ENCODE peak calls at places on chromosomes 16 and 17, in six cellular contexts. One of them, this sample, is unnamed.

GRCh38 chr16:26688105-26688504 is 378.6 kb upstream of the C16orf82 start:
- DNase-seq in adrenal gland: no peak
- DNase-seq in brain microvascular endothelial cell: no peak
- DNase-seq in HFFc6: no peak
- DNase-seq in endodermal cell: no peak
- DNase-seq in pancreas: no peak
- DNase-seq in this sample: no peak

GRCh38 chr17:76497979-76498885 is 3.0 kb downstream of the RHBDF2 start:
- DNase-seq in adrenal gland: peak; percentile 93
- DNase-seq in brain microvascular endothelial cell: peak; percentile 84
- DNase-seq in HFFc6: peak; percentile 83
- DNase-seq in endodermal cell: peak; percentile 87
- DNase-seq in pancreas: peak; percentile 88
- DNase-seq in this sample: no peak

GRCh38 chr17:78736526-78737079 is 45.5 kb downstream of the CYTH1 start:
- DNase-seq in adrenal gland: no peak
- DNase-seq in brain microvascular endothelial cell: no peak
- DNase-seq in HFFc6: no peak
- DNase-seq in endodermal cell: peak; percentile 94
- DNase-seq in pancreas: peak; percentile 90
- DNase-seq in this sample: no peak

GRCh38 chr16:74605746-74606520 is 981 bp downstream of the GLG1 start:
- DNase-seq in adrenal gland: peak; percentile 18
- DNase-seq in brain microvascular endothelial cell: no peak
- DNase-seq in HFFc6: no peak
- DNase-seq in endodermal cell: no peak
- DNase-seq in pancreas: no peak
- DNase-seq in this sample: no peak

GRCh38 chr16:49336581-49336980 is 37.0 kb upstream of the C16orf78 start:
- DNase-seq in adrenal gland: no peak
- DNase-seq in brain microvascular endothelial cell: no peak
- DNase-seq in HFFc6: no peak
- DNase-seq in endodermal cell: no peak
- DNase-seq in pancreas: no peak
- DNase-seq in this sample: no peak

GRCh38 chr16:19583665-19584300 is 28.3 kb downstream of the VPS35L start:
- DNase-seq in adrenal gland: peak; percentile 28
- DNase-seq in brain microvascular endothelial cell: peak; percentile 47
- DNase-seq in HFFc6: peak; percentile 30
- DNase-seq in endodermal cell: peak; percentile 54
- DNase-seq in pancreas: peak; percentile 20
- DNase-seq in this sample: no peak

GRCh38 chr17:56297142-56297541 is 143.9 kb downstream of the ANKFN1 start:
- DNase-seq in adrenal gland: no peak
- DNase-seq in brain microvascular endothelial cell: no peak
- DNase-seq in HFFc6: peak; percentile 57
- DNase-seq in endodermal cell: peak; percentile 56
- DNase-seq in pancreas: no peak
- DNase-seq in this sample: no peak

GRCh38 chr17:61454095-61454931 is 2.1 kb downstream of the TBX4 start:
- DNase-seq in adrenal gland: no peak
- DNase-seq in brain microvascular endothelial cell: no peak
- DNase-seq in HFFc6: no peak
- DNase-seq in endodermal cell: peak; percentile 84
- DNase-seq in pancreas: no peak
- DNase-seq in this sample: no peak

GRCh38 chr16:77596243-77596642 is 126.1 kb upstream of the NUDT7 start:
- DNase-seq in adrenal gland: no peak
- DNase-seq in brain microvascular endothelial cell: peak; percentile 27
- DNase-seq in HFFc6: no peak
- DNase-seq in endodermal cell: no peak
- DNase-seq in pancreas: no peak
- DNase-seq in this sample: peak; percentile 43

GRCh38 chr17:27241346-27241946 is 52.5 kb upstream of the WSB1 start:
- DNase-seq in adrenal gland: no peak
- DNase-seq in brain microvascular endothelial cell: peak; percentile 45
- DNase-seq in HFFc6: peak; percentile 15
- DNase-seq in endodermal cell: peak; percentile 70
- DNase-seq in pancreas: no peak
- DNase-seq in this sample: no peak

GRCh38 chr16:49503242-49504022 is 129.8 kb downstream of the C16orf78 start:
- DNase-seq in adrenal gland: peak; percentile 7
- DNase-seq in brain microvascular endothelial cell: no peak
- DNase-seq in HFFc6: no peak
- DNase-seq in endodermal cell: no peak
- DNase-seq in pancreas: no peak
- DNase-seq in this sample: no peak

GRCh38 chr17:81049973-81050551 is 15.1 kb downstream of the BAIAP2 start:
- DNase-seq in adrenal gland: peak; percentile 46
- DNase-seq in brain microvascular endothelial cell: peak; percentile 18
- DNase-seq in HFFc6: no peak
- DNase-seq in endodermal cell: no peak
- DNase-seq in pancreas: no peak
- DNase-seq in this sample: no peak

GRCh38 chr17:76032073-76032779 is 5.1 kb upstream of the EVPL start:
- DNase-seq in adrenal gland: no peak
- DNase-seq in brain microvascular endothelial cell: no peak
- DNase-seq in HFFc6: no peak
- DNase-seq in endodermal cell: no peak
- DNase-seq in pancreas: no peak
- DNase-seq in this sample: no peak

GRCh38 chr16:31078597-31079341 is 4.5 kb downstream of the ZNF646 start:
- DNase-seq in adrenal gland: no peak
- DNase-seq in brain microvascular endothelial cell: no peak
- DNase-seq in HFFc6: no peak
- DNase-seq in endodermal cell: no peak
- DNase-seq in pancreas: no peak
- DNase-seq in this sample: no peak

GRCh38 chr17:44216674-44217073 is 2.8 kb downstream of the UBTF start:
- DNase-seq in adrenal gland: no peak
- DNase-seq in brain microvascular endothelial cell: no peak
- DNase-seq in HFFc6: no peak
- DNase-seq in endodermal cell: no peak
- DNase-seq in pancreas: no peak
- DNase-seq in this sample: no peak

GRCh38 chr17:44218344-44219125 is 940 bp downstream of the UBTF start:
- DNase-seq in adrenal gland: peak; percentile 87
- DNase-seq in brain microvascular endothelial cell: peak; percentile 52
- DNase-seq in HFFc6: peak; percentile 62
- DNase-seq in endodermal cell: peak; percentile 91
- DNase-seq in pancreas: peak; percentile 89
- DNase-seq in this sample: peak; percentile 78

GRCh38 chr17:44216173-44216572 is 3.3 kb downstream of the UBTF start:
- DNase-seq in adrenal gland: no peak
- DNase-seq in brain microvascular endothelial cell: no peak
- DNase-seq in HFFc6: no peak
- DNase-seq in endodermal cell: no peak
- DNase-seq in pancreas: no peak
- DNase-seq in this sample: no peak

GRCh38 chr17:44219126-44219635 is 294 bp downstream of the UBTF start:
- DNase-seq in adrenal gland: peak; percentile 57
- DNase-seq in brain microvascular endothelial cell: no peak
- DNase-seq in HFFc6: no peak
- DNase-seq in endodermal cell: peak; percentile 87
- DNase-seq in pancreas: peak; percentile 73
- DNase-seq in this sample: no peak

GRCh38 chr17:44217738-44218343 is 1.6 kb downstream of the UBTF start:
- DNase-seq in adrenal gland: no peak
- DNase-seq in brain microvascular endothelial cell: no peak
- DNase-seq in HFFc6: no peak
- DNase-seq in endodermal cell: no peak
- DNase-seq in pancreas: no peak
- DNase-seq in this sample: no peak
- TF ChIP-seq CTCF in adrenal gland: no peak
- TF ChIP-seq CTCF in brain microvascular endothelial cell: no peak
- TF ChIP-seq CTCF in HFFc6: no peak
- TF ChIP-seq CTCF in endodermal cell: no peak
- TF ChIP-seq CTCF in pancreas: no peak
- TF ChIP-seq CTCF in this sample: no peak

GRCh38 chr16:53945996-53946395 is 242.0 kb downstream of the FTO start:
- DNase-seq in adrenal gland: no peak
- DNase-seq in brain microvascular endothelial cell: no peak
- DNase-seq in HFFc6: peak; percentile 36
- DNase-seq in endodermal cell: no peak
- DNase-seq in pancreas: no peak
- DNase-seq in this sample: peak; percentile 31
- TF ChIP-seq CTCF in adrenal gland: peak; percentile 62
- TF ChIP-seq CTCF in brain microvascular endothelial cell: peak; percentile 84
- TF ChIP-seq CTCF in HFFc6: peak; percentile 90
- TF ChIP-seq CTCF in endodermal cell: peak; percentile 95
- TF ChIP-seq CTCF in pancreas: peak; percentile 46
- TF ChIP-seq CTCF in this sample: peak; percentile 76

GRCh38 chr16:2465653-2466415 is 5.3 kb upstream of the NTN3 start:
- DNase-seq in adrenal gland: no peak
- DNase-seq in brain microvascular endothelial cell: no peak
- DNase-seq in HFFc6: no peak
- DNase-seq in endodermal cell: peak; percentile 78
- DNase-seq in pancreas: no peak
- DNase-seq in this sample: no peak
- TF ChIP-seq CTCF in adrenal gland: no peak
- TF ChIP-seq CTCF in brain microvascular endothelial cell: peak; percentile 60
- TF ChIP-seq CTCF in HFFc6: peak; percentile 60
- TF ChIP-seq CTCF in endodermal cell: peak; percentile 76
- TF ChIP-seq CTCF in pancreas: no peak
- TF ChIP-seq CTCF in this sample: no peak

GRCh38 chr17:7587420-7587786 is 2.5 kb downstream of the SOX15 start:
- DNase-seq in adrenal gland: no peak
- DNase-seq in brain microvascular endothelial cell: peak; percentile 95
- DNase-seq in HFFc6: peak; percentile 97
- DNase-seq in endodermal cell: no peak
- DNase-seq in pancreas: no peak
- DNase-seq in this sample: peak; percentile 75
- TF ChIP-seq CTCF in adrenal gland: no peak
- TF ChIP-seq CTCF in brain microvascular endothelial cell: peak; percentile 47
- TF ChIP-seq CTCF in HFFc6: peak; percentile 36
- TF ChIP-seq CTCF in endodermal cell: no peak
- TF ChIP-seq CTCF in pancreas: no peak
- TF ChIP-seq CTCF in this sample: no peak

GRCh38 chr17:45894022-45894784 is at the start of gene MAPT:
- DNase-seq in adrenal gland: peak; percentile 89
- DNase-seq in brain microvascular endothelial cell: peak; percentile 71
- DNase-seq in HFFc6: peak; percentile 82
- DNase-seq in endodermal cell: peak; percentile 98
- DNase-seq in pancreas: peak; percentile 88
- DNase-seq in this sample: peak; percentile 82
- TF ChIP-seq CTCF in adrenal gland: peak; percentile 98
- TF ChIP-seq CTCF in brain microvascular endothelial cell: peak; percentile 63
- TF ChIP-seq CTCF in HFFc6: peak; percentile 97
- TF ChIP-seq CTCF in endodermal cell: peak; percentile 99
- TF ChIP-seq CTCF in pancreas: peak; percentile 91
- TF ChIP-seq CTCF in this sample: peak; percentile 56

GRCh38 chr16:85929259-85929704 is 30.3 kb downstream of the IRF8 start:
- DNase-seq in adrenal gland: no peak
- DNase-seq in brain microvascular endothelial cell: no peak
- DNase-seq in HFFc6: no peak
- DNase-seq in endodermal cell: peak; percentile 61
- DNase-seq in pancreas: no peak
- DNase-seq in this sample: no peak

GRCh38 chr16:85930321-85930720 is 31.4 kb downstream of the IRF8 start:
- DNase-seq in adrenal gland: no peak
- DNase-seq in brain microvascular endothelial cell: no peak
- DNase-seq in HFFc6: no peak
- DNase-seq in endodermal cell: no peak
- DNase-seq in pancreas: no peak
- DNase-seq in this sample: no peak

GRCh38 chr16:85928411-85928820 is 29.5 kb downstream of the IRF8 start:
- DNase-seq in adrenal gland: peak; percentile 61
- DNase-seq in brain microvascular endothelial cell: no peak
- DNase-seq in HFFc6: no peak
- DNase-seq in endodermal cell: no peak
- DNase-seq in pancreas: no peak
- DNase-seq in this sample: peak; percentile 39

GRCh38 chr16:85934210-85934609 is 35.2 kb downstream of the IRF8 start:
- DNase-seq in adrenal gland: no peak
- DNase-seq in brain microvascular endothelial cell: no peak
- DNase-seq in HFFc6: no peak
- DNase-seq in endodermal cell: no peak
- DNase-seq in pancreas: no peak
- DNase-seq in this sample: no peak

DNA sequence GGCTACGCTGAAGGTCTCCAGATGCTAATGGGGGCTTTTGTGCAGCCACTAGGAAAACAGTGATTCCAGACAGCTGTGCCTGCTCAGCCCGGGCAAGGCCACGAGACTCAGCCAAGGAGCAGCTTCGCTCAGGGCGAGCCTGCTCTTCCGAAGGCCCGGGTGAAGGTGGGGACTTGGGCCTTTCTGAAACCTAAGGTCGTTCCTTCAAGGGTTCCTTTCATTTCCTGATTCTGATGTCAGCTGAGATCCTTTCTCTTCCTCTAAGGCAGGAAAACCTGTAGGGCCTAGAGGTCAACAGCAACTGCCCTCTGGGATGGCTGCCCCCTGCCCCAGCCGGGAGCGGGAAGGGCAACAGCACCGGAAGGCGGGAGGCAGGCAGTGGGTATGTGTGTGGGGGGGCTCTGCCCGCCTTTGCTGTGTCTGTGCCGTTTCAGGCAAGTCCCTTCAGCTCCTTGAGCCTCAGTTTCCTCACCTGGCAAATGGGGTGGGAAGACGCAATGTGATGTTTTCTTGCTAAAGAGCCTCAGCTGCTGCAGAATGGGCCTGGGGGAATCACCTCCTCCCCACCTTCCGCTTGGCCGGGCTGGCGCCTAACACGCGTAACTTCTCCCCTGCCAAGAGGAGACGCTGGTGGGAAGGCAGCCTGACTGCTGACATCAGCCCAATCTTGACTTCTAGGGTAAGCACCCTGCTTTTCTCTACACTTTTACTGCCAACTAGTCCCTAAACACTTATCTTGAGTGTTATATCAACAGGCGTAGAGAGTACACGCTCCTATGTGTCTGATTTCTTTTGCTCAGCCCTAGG is 32.8 kb downstream of the IRF8 start:
- DNase-seq in adrenal gland: no peak
- DNase-seq in brain microvascular endothelial cell: no peak
- DNase-seq in HFFc6: no peak
- DNase-seq in endodermal cell: no peak
- DNase-seq in pancreas: no peak
- DNase-seq in this sample: no peak
- TF ChIP-seq CTCF in adrenal gland: no peak
- TF ChIP-seq CTCF in brain microvascular endothelial cell: no peak
- TF ChIP-seq CTCF in HFFc6: no peak
- TF ChIP-seq CTCF in endodermal cell: no peak
- TF ChIP-seq CTCF in pancreas: no peak
- TF ChIP-seq CTCF in this sample: no peak

GRCh38 chr16:70160388-70160787 is 13.2 kb upstream of the CLEC18C start:
- DNase-seq in adrenal gland: no peak
- DNase-seq in brain microvascular endothelial cell: no peak
- DNase-seq in HFFc6: no peak
- DNase-seq in endodermal cell: no peak
- DNase-seq in pancreas: no peak
- DNase-seq in this sample: no peak

GRCh38 chr16:70159355-70160348 is 13.9 kb upstream of the CLEC18C start:
- DNase-seq in adrenal gland: no peak
- DNase-seq in brain microvascular endothelial cell: no peak
- DNase-seq in HFFc6: no peak
- DNase-seq in endodermal cell: no peak
- DNase-seq in pancreas: no peak
- DNase-seq in this sample: no peak

GRCh38 chr16:70157105-70157476 is 16.5 kb upstream of the CLEC18C start:
- DNase-seq in adrenal gland: peak; percentile 18
- DNase-seq in brain microvascular endothelial cell: no peak
- DNase-seq in HFFc6: no peak
- DNase-seq in endodermal cell: no peak
- DNase-seq in pancreas: no peak
- DNase-seq in this sample: no peak

GRCh38 chr16:70157477-70158260 is 15.9 kb upstream of the CLEC18C start:
- DNase-seq in adrenal gland: peak; percentile 15
- DNase-seq in brain microvascular endothelial cell: no peak
- DNase-seq in HFFc6: no peak
- DNase-seq in endodermal cell: no peak
- DNase-seq in pancreas: no peak
- DNase-seq in this sample: no peak

GRCh38 chr16:70158261-70158939 is 15.2 kb upstream of the CLEC18C start:
- DNase-seq in adrenal gland: peak; percentile 18
- DNase-seq in brain microvascular endothelial cell: no peak
- DNase-seq in HFFc6: no peak
- DNase-seq in endodermal cell: peak; percentile 72
- DNase-seq in pancreas: no peak
- DNase-seq in this sample: no peak
- TF ChIP-seq CTCF in adrenal gland: no peak
- TF ChIP-seq CTCF in brain microvascular endothelial cell: peak; percentile 16
- TF ChIP-seq CTCF in HFFc6: peak; percentile 18
- TF ChIP-seq CTCF in endodermal cell: peak; percentile 63
- TF ChIP-seq CTCF in pancreas: no peak
- TF ChIP-seq CTCF in this sample: no peak

This sample was measured in AG09319.